ENCODE peak calls at places on chromosomes 6 and 20, in nine cellular contexts. E is ascending aorta; U is naive thymus-derived CD4-positive, alpha-beta T cell; O is fibroblast of the aortic adventitia; B is IMR-90; M is dorsolateral prefrontal cortex; G is sigmoid colon; X is colonic mucosa; W is mesenchymal stem cell. I is an unnamed sample.

GRCh38 chr6:88294702-88295101 is 128.6 kb upstream of the CNR1 start:
- DNase-seq in E (no peak), U (no peak), O (no peak), B (no peak), M (no peak), G (no peak), X (no peak), W (no peak), I (no peak)

GRCh38 chr6:142378138-142378875 is 76.5 kb downstream of the ADGRG6 start:
- DNase-seq in E (no peak), U (no peak), O (peak), B (peak), M (no peak), G (no peak), X (no peak), W (peak), I (no peak)

GRCh38 chr6:5521322-5521721 is 260.0 kb downstream of the FARS2 start:
- DNase-seq in E (no peak), U (no peak), O (no peak), B (no peak), M (no peak), G (no peak), X (no peak), W (no peak), I (no peak)

GRCh38 chr6:158818580-158819212 is 472 bp downstream of the EZR start:
- DNase-seq in E (no peak), U (peak), O (peak), B (peak), M (no peak), G (peak), X (peak), W (peak), I (peak)

GRCh38 chr6:161254754-161255253 is 19.1 kb downstream of the AGPAT4 start:
- DNase-seq in E (no peak), U (no peak), O (peak), B (peak), M (no peak), G (no peak), X (no peak), W (peak), I (no peak)

GRCh38 chr20:40948352-40949267 is 80.0 kb upstream of the TOP1 start:
- DNase-seq in E (no peak), U (no peak), O (peak), B (peak), M (no peak), G (no peak), X (no peak), W (no peak), I (no peak)

GRCh38 chr6:167803816-167804215 is 22.9 kb upstream of the AFDN start:
- DNase-seq in E (no peak), U (no peak), O (no peak), B (no peak), M (no peak), G (no peak), X (no peak), W (no peak), I (no peak)

GRCh38 chr6:159978291-159979135 is 9.6 kb downstream of the IGF2R start:
- DNase-seq in E (no peak), U (no peak), O (no peak), B (no peak), M (no peak), G (peak), X (no peak), W (peak), I (no peak)

GRCh38 chr6:159633196-159633595 is 59.8 kb downstream of the SOD2 start:
- DNase-seq in E (no peak), U (no peak), O (peak), B (peak), M (no peak), G (no peak), X (no peak), W (peak), I (peak)

GRCh38 chr20:31572042-31572700 is 32.9 kb upstream of the ID1 start:
- DNase-seq in E (no peak), U (no peak), O (no peak), B (no peak), M (no peak), G (no peak), X (no peak), W (no peak), I (no peak)

GRCh38 chr6:93886416-93886815 is 467.1 kb upstream of the EPHA7 start:
- DNase-seq in E (no peak), U (no peak), O (no peak), B (no peak), M (no peak), G (no peak), X (no peak), W (no peak), I (no peak)

GRCh38 chr6:91020741-91021140 is 433.9 kb upstream of the MAP3K7 start:
- DNase-seq in E (no peak), U (no peak), O (no peak), B (no peak), M (no peak), G (no peak), X (no peak), W (peak), I (no peak)

GRCh38 chr20:17969884-17970409 is 1.1 kb downstream of the MGME1 start:
- DNase-seq in E (no peak), U (peak), O (no peak), B (peak), M (no peak), G (no peak), X (peak), W (no peak), I (peak)

GRCh38 chr20:37147250-37147649 is 31.9 kb upstream of the RPN2 start:
- DNase-seq in E (no peak), U (no peak), O (no peak), B (no peak), M (no peak), G (no peak), X (no peak), W (no peak), I (no peak)

GRCh38 chr6:90860822-90861601 is 274.1 kb upstream of the MAP3K7 start:
- DNase-seq in E (no peak), U (no peak), O (no peak), B (peak), M (no peak), G (no peak), X (no peak), W (no peak), I (peak)

GRCh38 chr6:83558975-83559374 is 46.6 kb downstream of the PRSS35 start:
- DNase-seq in E (no peak), U (no peak), O (no peak), B (no peak), M (no peak), G (no peak), X (no peak), W (no peak), I (no peak)

GRCh38 chr20:20450461-20451027 is 82.6 kb downstream of the INSM1 start:
- DNase-seq in E (no peak), U (no peak), O (peak), B (no peak), M (peak), G (no peak), X (no peak), W (no peak), I (no peak)

GRCh38 chr6:87827291-87827690 is 125.3 kb upstream of the AKIRIN2 start:
- DNase-seq in E (no peak), U (no peak), O (no peak), B (no peak), M (no peak), G (no peak), X (no peak), W (no peak), I (no peak)

GRCh38 chr20:3794701-3795420 is 1.2 kb upstream of the CDC25B start:
- DNase-seq in E (no peak), U (no peak), O (no peak), B (no peak), M (no peak), G (no peak), X (no peak), W (no peak), I (no peak)

GRCh38 chr6:41080623-41081022 is 7.8 kb downstream of the NFYA start:
- DNase-seq in E (no peak), U (peak), O (no peak), B (no peak), M (no peak), G (no peak), X (no peak), W (no peak), I (no peak)

GRCh38 chr6:109296305-109296915 is 85.9 kb downstream of the CD164 start:
- DNase-seq in E (no peak), U (no peak), O (no peak), B (no peak), M (no peak), G (no peak), X (peak), W (no peak), I (no peak)

GRCh38 chr6:30820196-30820595 is 64.1 kb upstream of the DDR1 start:
- DNase-seq in E (no peak), U (no peak), O (peak), B (peak), M (no peak), G (no peak), X (peak), W (peak), I (no peak)

GRCh38 chr6:13445005-13445743 is 42.2 kb downstream of the GFOD1 start:
- DNase-seq in E (no peak), U (peak), O (peak), B (peak), M (peak), G (peak), X (peak), W (no peak), I (peak)

GRCh38 chr6:38378801-38379200 is 260.9 kb downstream of the BTBD9 start:
- DNase-seq in E (no peak), U (no peak), O (no peak), B (peak), M (no peak), G (no peak), X (no peak), W (no peak), I (no peak)

GRCh38 chr6:47034919-47035318 is 7.2 kb downstream of the ADGRF1 start:
- DNase-seq in E (no peak), U (no peak), O (peak), B (peak), M (no peak), G (no peak), X (no peak), W (peak), I (no peak)

GRCh38 chr6:34491091-34491430 is 25.2 kb downstream of the PACSIN1 start:
- DNase-seq in E (no peak), U (no peak), O (peak), B (peak), M (peak), G (no peak), X (no peak), W (peak), I (no peak)

GRCh38 chr6:106381871-106382270 is 21.4 kb downstream of the CRYBG1 start:
- DNase-seq in E (no peak), U (no peak), O (peak), B (no peak), M (no peak), G (no peak), X (peak), W (no peak), I (peak)

GRCh38 chr6:11275598-11275997 is 43.1 kb upstream of the NEDD9 start:
- DNase-seq in E (no peak), U (peak), O (no peak), B (no peak), M (no peak), G (no peak), X (peak), W (no peak), I (peak)

GRCh38 chr6:28812778-28813569 is 110.8 kb downstream of the TRIM27 start:
- DNase-seq in E (no peak), U (no peak), O (no peak), B (no peak), M (no peak), G (no peak), X (no peak), W (no peak), I (no peak)
- H3K4me3 ChIP-seq in E (no peak), U (no peak), O (no peak), B (no peak), M (no peak), G (no peak), X (no peak), W (no peak), I (no peak)

GRCh38 chr6:53837875-53838806 is 43.3 kb downstream of the LRRC1 start:
- DNase-seq in E (no peak), U (no peak), O (peak), B (peak), M (peak), G (peak), X (no peak), W (peak), I (peak)
- H3K4me3 ChIP-seq in E (no peak), U (no peak), O (no peak), B (no peak), M (no peak), G (no peak), X (no peak), W (no peak), I (no peak)

DNA sequence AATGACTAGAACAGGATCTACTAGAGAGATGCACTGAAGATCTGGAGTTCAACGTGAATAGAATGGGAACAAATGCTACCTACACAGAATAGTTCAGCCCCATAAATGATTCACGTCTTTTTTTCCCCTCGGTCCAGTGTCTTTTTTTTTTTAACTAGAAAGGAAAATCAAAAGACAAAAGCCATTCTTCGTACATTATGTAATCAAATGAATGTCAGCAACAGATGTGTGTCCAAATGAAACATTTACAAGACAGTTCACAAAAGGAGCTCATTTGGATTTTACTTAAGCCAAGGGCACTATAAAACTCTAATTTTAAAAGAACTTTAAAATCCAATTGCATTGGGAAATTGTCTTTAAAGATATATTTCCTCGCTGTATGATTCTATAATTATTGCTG is 42.4 kb downstream of the FAM184A start:
- DNase-seq in E (no peak), U (no peak), O (no peak), B (no peak), M (no peak), G (no peak), X (no peak), W (no peak), I (no peak)
- H3K4me3 ChIP-seq in E (no peak), U (no peak), O (no peak), B (no peak), M (no peak), G (no peak), X (no peak), W (no peak), I (no peak)

GRCh38 chr20:57493091-57493615 is 31.8 kb downstream of the CTCFL start:
- DNase-seq in E (no peak), U (no peak), O (no peak), B (no peak), M (no peak), G (no peak), X (no peak), W (no peak), I (no peak)
- H3K4me3 ChIP-seq in E (no peak), U (no peak), O (no peak), B (no peak), M (no peak), G (no peak), X (no peak), W (no peak), I (no peak)

DNA sequence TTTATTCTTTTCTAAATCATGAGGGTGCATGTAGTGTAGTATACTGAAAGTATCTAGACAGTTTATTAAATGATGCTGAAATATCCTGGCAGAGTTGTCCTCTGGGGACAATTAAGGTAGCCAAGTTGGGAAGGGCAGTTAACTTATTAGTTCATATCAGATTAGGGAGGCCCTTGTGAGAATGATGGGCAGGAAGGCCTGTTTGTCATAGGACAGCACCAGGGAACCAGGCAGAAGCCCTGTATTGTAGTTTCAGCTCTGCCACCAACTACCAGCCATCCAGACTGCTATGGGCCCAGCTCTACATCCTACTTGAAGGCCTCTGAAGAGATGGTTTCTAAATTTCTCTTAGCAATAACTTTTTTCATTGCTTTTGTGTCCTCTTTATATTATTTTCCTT is 4.0 kb downstream of the MYLIP start:
- DNase-seq in E (no peak), U (no peak), O (no peak), B (no peak), M (no peak), G (no peak), X (no peak), W (no peak), I (no peak)
- H3K4me3 ChIP-seq in E (peak), U (no peak), O (peak), B (no peak), M (no peak), G (no peak), X (no peak), W (no peak), I (no peak)

GRCh38 chr6:16754274-16754673 is 7.0 kb downstream of the ATXN1 start:
- DNase-seq in E (no peak), U (no peak), O (no peak), B (no peak), M (no peak), G (no peak), X (no peak), W (no peak), I (no peak)
- H3K4me3 ChIP-seq in E (no peak), U (no peak), O (no peak), B (no peak), M (no peak), G (no peak), X (no peak), W (no peak), I (no peak)

GRCh38 chr6:6915219-6915618 is 192.5 kb upstream of the RREB1 start:
- DNase-seq in E (no peak), U (no peak), O (no peak), B (no peak), M (no peak), G (no peak), X (no peak), W (no peak), I (no peak)
- H3K4me3 ChIP-seq in E (peak), U (peak), O (peak), B (no peak), M (no peak), G (peak), X (peak), W (no peak), I (no peak)

GRCh38 chr6:112035446-112035845 is 18.5 kb upstream of the CCN6 start:
- DNase-seq in E (no peak), U (no peak), O (peak), B (no peak), M (no peak), G (peak), X (no peak), W (peak), I (no peak)
- H3K4me3 ChIP-seq in E (no peak), U (no peak), O (no peak), B (no peak), M (no peak), G (no peak), X (no peak), W (no peak), I (no peak)

DNA sequence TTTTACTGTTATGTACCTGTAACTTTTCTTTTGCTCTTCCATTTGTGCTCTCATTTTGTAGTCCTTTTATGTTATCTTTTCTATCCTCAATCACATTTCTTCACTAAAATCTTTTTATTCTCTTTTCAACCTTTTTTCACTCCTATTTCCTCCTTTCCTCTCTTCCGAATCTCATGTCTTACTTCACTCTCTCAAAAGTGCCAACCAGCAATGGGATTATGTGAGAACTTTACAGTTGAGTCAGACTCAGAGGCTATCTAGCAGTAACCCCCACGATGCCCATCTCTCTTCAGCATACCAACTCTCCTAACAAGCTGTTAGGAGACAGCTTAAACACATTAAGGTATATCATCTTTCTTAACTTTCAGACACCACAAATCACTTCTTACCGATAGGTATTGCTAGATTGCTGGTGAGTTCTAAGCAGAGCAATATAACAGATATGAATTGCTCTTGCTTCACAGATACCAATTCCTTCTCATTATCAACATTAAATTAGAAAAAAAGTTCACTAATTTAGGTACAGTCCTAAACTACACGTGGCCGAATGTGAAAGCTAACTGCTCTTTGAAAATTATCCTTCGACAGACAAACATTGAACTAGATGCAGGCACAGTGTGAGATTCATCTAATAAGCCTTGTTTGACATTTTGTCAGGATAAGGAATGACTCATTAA is 1.4 kb downstream of the FAM184A start:
- DNase-seq in E (no peak), U (no peak), O (no peak), B (no peak), M (no peak), G (no peak), X (no peak), W (no peak), I (no peak)
- H3K4me3 ChIP-seq in E (peak), U (peak), O (no peak), B (no peak), M (peak), G (peak), X (peak), W (no peak), I (peak)

I was measured in Jurkat, Clone E6-1.